ENCODE peak calls at places on chromosomes 6 and 20, in eight cellular contexts. H is IMR-90, Q is astrocyte, I is fibroblast of lung, W is A549, E is PC-9, U is hepatocyte, C is SK-N-SH. X is an unnamed sample. For H3K9me3, the result is how much of the 10 kb centered on the place peaks cover.

GRCh38 chr20:24066075-24066700 is 77.6 kb upstream of the GGTLC1 start:
- DNase-seq in H (no peak), Q (no peak), I (no peak), W (no peak), E (no peak), U (no peak), C (no peak), X (peak)

GRCh38 chr20:32112862-32113261 is 3.3 kb downstream of the TM9SF4 start:
- DNase-seq in H (no peak), Q (no peak), I (no peak), W (no peak), E (no peak), U (peak), C (no peak), X (no peak)

GRCh38 chr6:79841577-79842381 is 105.6 kb downstream of the ELOVL4 start:
- DNase-seq in H (no peak), Q (no peak), I (no peak), W (no peak), E (no peak), U (no peak), C (no peak), X (peak)

GRCh38 chr6:122977180-122977579 is 18.9 kb upstream of the CLVS2 start:
- DNase-seq in H (no peak), Q (no peak), I (no peak), W (no peak), E (no peak), U (no peak), C (no peak), X (no peak)

GRCh38 chr20:48275325-48275724 is 490.0 kb upstream of the SULF2 start:
- DNase-seq in H (no peak), Q (peak), I (no peak), W (no peak), E (no peak), U (no peak), C (no peak), X (no peak)

GRCh38 chr20:57612436-57612835 is 7.8 kb downstream of the ZBP1 start:
- DNase-seq in H (no peak), Q (no peak), I (no peak), W (no peak), E (no peak), U (peak), C (no peak), X (no peak)

GRCh38 chr6:122202576-122203137 is 196.8 kb upstream of the HSF2 start:
- DNase-seq in H (no peak), Q (no peak), I (no peak), W (no peak), E (no peak), U (no peak), C (no peak), X (no peak)

GRCh38 chr20:44066645-44067606 is 120.1 kb downstream of the JPH2 start:
- DNase-seq in H (no peak), Q (no peak), I (no peak), W (no peak), E (no peak), U (no peak), C (peak), X (no peak)

GRCh38 chr6:105345506-105345905 is 57.4 kb downstream of the PREP start:
- DNase-seq in H (no peak), Q (no peak), I (no peak), W (no peak), E (no peak), U (no peak), C (no peak), X (no peak)

GRCh38 chr6:90885611-90886056 is 298.8 kb upstream of the MAP3K7 start:
- DNase-seq in H (no peak), Q (peak), I (no peak), W (no peak), E (no peak), U (no peak), C (no peak), X (no peak)

GRCh38 chr20:53750827-53751393 is 157.3 kb upstream of the ZNF217 start:
- DNase-seq in H (peak), Q (peak), I (peak), W (no peak), E (no peak), U (peak), C (peak), X (no peak)

GRCh38 chr6:31139599-31139998 is 733 bp upstream of the PSORS1C2 start:
- DNase-seq in H (peak), Q (peak), I (no peak), W (no peak), E (no peak), U (no peak), C (no peak), X (no peak)

GRCh38 chr20:44467289-44467883 is 8.3 kb upstream of the TTPAL start:
- DNase-seq in H (no peak), Q (no peak), I (peak), W (no peak), E (no peak), U (peak), C (peak), X (no peak)

GRCh38 chr20:40390654-40391053 is 298.4 kb downstream of the MAFB start:
- DNase-seq in H (no peak), Q (no peak), I (no peak), W (no peak), E (no peak), U (no peak), C (no peak), X (no peak)

GRCh38 chr6:116111552-116112528 is 11.2 kb downstream of the NT5DC1 start:
- DNase-seq in H (peak), Q (no peak), I (peak), W (peak), E (no peak), U (peak), C (peak), X (peak)

GRCh38 chr6:43355862-43356590 is 13.4 kb downstream of the ZNF318 start:
- DNase-seq in H (peak), Q (no peak), I (peak), W (peak), E (no peak), U (peak), C (peak), X (no peak)

GRCh38 chr20:51725584-51726176 is 42.5 kb downstream of the ATP9A start:
- DNase-seq in H (no peak), Q (no peak), I (no peak), W (no peak), E (peak), U (no peak), C (no peak), X (no peak)

GRCh38 chr20:24289737-24290481 is 179.5 kb upstream of the SYNDIG1 start:
- DNase-seq in H (no peak), Q (no peak), I (no peak), W (no peak), E (no peak), U (no peak), C (no peak), X (no peak)

GRCh38 chr6:17341891-17342290 is 51.5 kb upstream of the CAP2 start:
- DNase-seq in H (no peak), Q (no peak), I (no peak), W (no peak), E (no peak), U (no peak), C (no peak), X (no peak)

GRCh38 chr6:40950986-40951730 is 87.9 kb downstream of the UNC5CL start:
- DNase-seq in H (peak), Q (peak), I (no peak), W (no peak), E (peak), U (no peak), C (peak), X (no peak)

GRCh38 chr6:160513836-160514235 is 150.2 kb downstream of the LPA start:
- DNase-seq in H (no peak), Q (no peak), I (no peak), W (no peak), E (no peak), U (no peak), C (no peak), X (no peak)

GRCh38 chr20:59753836-59754235 is 149.5 kb downstream of the PHACTR3 start:
- DNase-seq in H (no peak), Q (no peak), I (no peak), W (no peak), E (no peak), U (no peak), C (no peak), X (no peak)

GRCh38 chr20:49685809-49686208 is 27.9 kb downstream of the B4GALT5 start:
- DNase-seq in H (peak), Q (peak), I (peak), W (no peak), E (no peak), U (no peak), C (no peak), X (no peak)

GRCh38 chr6:12717356-12717755 is 789 bp downstream of the PHACTR1 start:
- DNase-seq in H (no peak), Q (peak), I (no peak), W (peak), E (no peak), U (no peak), C (peak), X (no peak)

GRCh38 chr6:33061987-33062386 is 11.5 kb downstream of the HLA-DPA1 start:
- DNase-seq in H (peak), Q (no peak), I (peak), W (no peak), E (peak), U (no peak), C (no peak), X (peak)

GRCh38 chr6:24911983-24912382 is 23.8 kb downstream of the RIPOR2 start:
- DNase-seq in H (no peak), Q (no peak), I (no peak), W (no peak), E (no peak), U (no peak), C (no peak), X (no peak)

GRCh38 chr6:135578976-135579375 is 81.4 kb upstream of the AHI1 start:
- DNase-seq in H (no peak), Q (no peak), I (no peak), W (no peak), E (no peak), U (no peak), C (no peak), X (no peak)

GRCh38 chr6:24394777-24395437 is 7.8 kb upstream of the MRS2 start:
- DNase-seq in H (peak), Q (peak), I (peak), W (no peak), E (peak), U (no peak), C (no peak), X (no peak)

GRCh38 chr6:37137201-37137880 is 32.6 kb upstream of the PIM1 start:
- DNase-seq in H (peak), Q (peak), I (peak), W (peak), E (peak), U (peak), C (peak), X (no peak)

GRCh38 chr6:122426597-122426996 is 27.1 kb downstream of the HSF2 start:
- DNase-seq in H (peak), Q (no peak), I (no peak), W (no peak), E (no peak), U (no peak), C (no peak), X (no peak)

GRCh38 chr6:157323924-157324276 is 581 bp upstream of the TMEM242 start:
- DNase-seq in H (peak), Q (peak), I (peak), W (peak), E (peak), U (peak), C (peak), X (peak)

GRCh38 chr6:16388488-16388887 is 150.1 kb downstream of the GMPR start:
- DNase-seq in H (peak), Q (no peak), I (no peak), W (no peak), E (no peak), U (no peak), C (no peak), X (no peak)

GRCh38 chr6:2695464-2696095 is 55.1 kb downstream of the MYLK4 start:
- DNase-seq in H (peak), Q (no peak), I (peak), W (no peak), E (no peak), U (peak), C (no peak), X (no peak)

GRCh38 chr6:125182237-125183018 is 28.9 kb downstream of the TPD52L1 start:
- DNase-seq in H (no peak), Q (peak), I (no peak), W (no peak), E (no peak), U (no peak), C (no peak), X (no peak)

GRCh38 chr20:5349448-5349847 is 32.7 kb upstream of the PROKR2 start:
- DNase-seq in H (peak), Q (no peak), I (no peak), W (no peak), E (no peak), U (no peak), C (no peak), X (no peak)

GRCh38 chr6:137767931-137768690 is 98.9 kb upstream of the TNFAIP3 start:
- DNase-seq in H (peak), Q (peak), I (peak), W (no peak), E (no peak), U (no peak), C (no peak), X (peak)

GRCh38 chr20:63284083-63284440 is 8.9 kb upstream of the COL20A1 start:
- DNase-seq in H (no peak), Q (no peak), I (no peak), W (no peak), E (no peak), U (no peak), C (no peak), X (no peak)

GRCh38 chr20:63283397-63284082 is 9.4 kb upstream of the COL20A1 start:
- DNase-seq in H (no peak), Q (no peak), I (no peak), W (no peak), E (no peak), U (no peak), C (no peak), X (no peak)

GRCh38 chr20:63285636-63286615 is 7.1 kb upstream of the COL20A1 start:
- DNase-seq in H (no peak), Q (no peak), I (no peak), W (no peak), E (no peak), U (no peak), C (no peak), X (no peak)

GRCh38 chr20:63284544-63284949 is 8.4 kb upstream of the COL20A1 start:
- DNase-seq in H (no peak), Q (no peak), I (no peak), W (no peak), E (no peak), U (no peak), C (no peak), X (no peak)

DNA sequence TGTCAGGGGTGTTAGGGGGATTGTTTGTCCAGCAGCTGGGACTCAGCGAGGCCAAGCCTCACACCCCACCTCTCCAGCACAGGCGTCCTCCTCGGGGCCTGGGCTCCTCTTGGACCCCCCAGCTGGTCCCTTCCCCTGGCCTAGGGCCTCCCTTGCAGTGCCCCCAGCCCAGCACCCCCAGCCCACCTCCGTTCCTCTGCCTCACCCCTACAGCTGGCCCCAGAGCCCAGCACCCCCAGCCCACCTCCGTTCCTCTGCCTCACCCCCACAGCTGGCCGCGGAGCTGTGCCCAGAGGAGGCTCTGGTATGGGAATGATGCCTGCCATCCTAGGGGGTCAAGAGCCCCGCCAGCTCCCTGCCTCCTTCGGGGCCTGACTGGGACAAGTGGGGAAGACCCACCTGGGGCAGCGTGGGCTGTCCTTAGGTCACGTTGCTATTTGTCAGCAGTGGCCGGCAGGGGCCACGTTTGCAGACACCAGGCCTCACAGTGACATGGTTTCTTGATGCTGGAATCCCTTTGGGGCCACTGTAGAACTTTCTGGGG is 7.9 kb upstream of the COL20A1 start:
- DNase-seq in H (no peak), Q (no peak), I (no peak), W (no peak), E (no peak), U (no peak), C (no peak), X (no peak)
- H3K4me2 ChIP-seq in H (no peak), Q (no peak), I (no peak), W (no peak), E (no peak), U (no peak), C (no peak), X (no peak)

DNA sequence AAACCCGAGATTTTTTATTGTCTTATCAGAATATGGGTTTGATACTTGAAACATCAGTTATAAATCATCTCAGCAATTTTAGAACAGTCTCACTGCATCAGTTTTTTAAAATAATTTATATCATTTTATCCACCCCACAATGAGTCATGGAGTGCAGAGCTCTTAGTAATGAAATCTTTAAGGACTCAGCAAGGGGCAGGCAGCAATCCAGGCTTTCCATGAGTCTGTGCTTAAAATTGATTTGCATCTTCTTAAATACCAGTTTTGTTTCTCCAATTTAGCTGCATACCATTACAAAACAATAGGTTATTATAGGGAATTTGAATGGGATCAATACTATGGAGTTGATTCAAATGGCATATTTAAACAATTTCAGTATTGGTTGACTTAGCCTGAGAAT is 832.3 kb downstream of the C6orf118 start:
- DNase-seq in H (no peak), Q (peak), I (no peak), W (no peak), E (no peak), U (no peak), C (no peak), X (no peak)
- H3K9me3 ChIP-seq in H (under half), Q (under half), I (under half), W (under half), E (under half), U (under half), C (under half), X (under half)

GRCh38 chr6:11322252-11322885 is 89.9 kb upstream of the NEDD9 start:
- DNase-seq in H (no peak), Q (no peak), I (no peak), W (no peak), E (no peak), U (no peak), C (no peak), X (no peak)

GRCh38 chr6:11320914-11321549 is 88.6 kb upstream of the NEDD9 start:
- DNase-seq in H (no peak), Q (peak), I (no peak), W (no peak), E (no peak), U (no peak), C (no peak), X (no peak)

GRCh38 chr6:11324453-11325023 is 92.1 kb upstream of the NEDD9 start:
- DNase-seq in H (peak), Q (no peak), I (no peak), W (no peak), E (no peak), U (no peak), C (no peak), X (peak)

GRCh38 chr6:11325431-11325830 is 93.0 kb upstream of the NEDD9 start:
- DNase-seq in H (no peak), Q (no peak), I (no peak), W (no peak), E (no peak), U (no peak), C (no peak), X (no peak)

DNA sequence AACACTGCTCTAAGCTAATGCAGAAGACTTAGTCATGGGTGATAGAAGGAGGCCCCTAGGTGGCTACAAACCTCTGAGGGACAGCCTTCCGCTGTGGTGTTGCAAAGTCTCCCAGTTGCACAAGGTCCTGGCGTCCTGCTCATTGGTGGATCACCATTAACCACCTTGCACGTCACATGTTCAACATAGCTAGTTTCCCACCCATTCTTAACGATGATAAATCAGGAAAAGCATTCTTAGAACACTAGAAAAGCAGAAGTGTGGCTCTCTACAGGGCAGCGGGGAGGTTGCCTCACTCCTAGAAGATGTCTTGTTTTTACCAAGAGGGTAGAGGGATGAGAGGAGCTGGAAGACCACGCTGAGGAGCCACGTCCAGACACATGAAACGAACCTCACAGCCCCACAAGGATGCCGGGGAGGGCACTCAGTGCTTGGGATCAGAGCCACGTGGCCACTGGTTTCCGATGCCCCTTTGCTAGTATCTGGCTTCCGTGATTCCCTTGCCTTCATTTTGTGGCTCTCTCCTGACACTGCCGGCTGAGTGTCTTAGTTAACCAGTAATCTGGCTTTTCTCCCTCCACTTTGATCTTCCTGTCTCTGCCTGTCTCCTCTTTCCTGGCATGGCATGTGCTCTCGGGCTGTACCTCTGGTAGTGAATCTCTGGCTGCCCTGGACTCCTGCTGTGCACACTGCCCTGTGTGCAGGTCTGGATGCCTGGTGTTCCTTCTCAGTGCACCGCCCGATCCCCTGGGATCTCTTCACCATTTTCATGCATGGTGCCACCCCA is 91.4 kb upstream of the NEDD9 start:
- DNase-seq in H (no peak), Q (no peak), I (no peak), W (no peak), E (no peak), U (peak), C (no peak), X (no peak)
- H3K4me2 ChIP-seq in H (no peak), Q (no peak), I (no peak), W (peak), E (no peak), U (no peak), C (no peak), X (no peak)

DNA sequence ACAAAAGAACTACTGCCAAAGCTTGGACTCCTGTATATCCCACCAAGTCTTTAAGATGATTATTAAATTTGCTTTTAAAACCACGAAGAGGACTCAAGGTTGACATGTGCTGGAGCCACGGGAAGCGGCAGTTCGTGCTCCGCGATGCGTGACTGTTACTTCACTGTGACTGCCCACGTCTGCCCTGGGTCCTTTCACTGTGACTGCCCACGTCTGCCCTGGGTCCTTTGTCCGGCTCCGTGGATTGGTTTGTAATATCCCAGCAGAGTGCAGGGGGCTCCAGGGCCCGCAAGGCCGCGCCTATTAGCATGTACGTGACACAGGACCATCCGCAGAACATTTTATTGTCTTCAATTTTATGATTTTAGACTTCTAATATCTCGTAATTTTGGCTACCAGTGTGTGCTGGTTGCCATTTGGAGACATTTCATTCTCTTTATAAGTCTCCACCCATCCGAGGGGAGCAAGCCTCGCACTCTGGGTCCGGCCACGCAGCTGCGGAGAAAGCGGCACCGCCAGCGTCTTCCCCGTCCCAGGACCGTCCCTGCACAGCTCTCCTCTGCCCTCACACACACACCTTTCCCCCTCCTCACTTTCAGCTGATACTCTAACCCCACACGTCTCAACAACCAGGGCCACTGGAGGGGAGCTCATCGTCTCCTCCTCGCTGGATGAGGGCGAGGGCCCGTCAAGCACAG is 42.9 kb downstream of the DACT2 start:
- DNase-seq in H (no peak), Q (no peak), I (no peak), W (no peak), E (no peak), U (no peak), C (no peak), X (no peak)
- H3K9me3 ChIP-seq in H (half or more), Q (under half), I (under half), W (under half), E (under half), U (under half), C (under half), X (under half)